ENCODE peak calls at places on chromosome 7, in four cellular contexts. One of them, this sample, is unnamed.
A peak's percentile ranks its signal among the peaks of the same experiment; 100 is the strongest.

GRCh38 chr7:101595246-101595645 is 33.9 kb downstream of the MYL10 start:
- DNase-seq in ovary: no peak
- DNase-seq in uterus: no peak
- DNase-seq in hepatocyte: no peak
- DNase-seq in this sample: no peak

GRCh38 chr7:11329626-11330025 is 356.0 kb downstream of the PHF14 start:
- DNase-seq in ovary: no peak
- DNase-seq in hepatocyte: no peak
- DNase-seq in uterus: no peak
- DNase-seq in this sample: no peak

GRCh38 chr7:158309844-158310763 is 277.5 kb downstream of the PTPRN2 start:
- DNase-seq in ovary: no peak
- DNase-seq in uterus: no peak
- DNase-seq in hepatocyte: no peak
- DNase-seq in this sample: no peak

GRCh38 chr7:65219623-65220022 is 154.0 kb upstream of the ZNF92 start:
- DNase-seq in ovary: no peak
- DNase-seq in uterus: no peak
- DNase-seq in hepatocyte: no peak
- DNase-seq in this sample: no peak

GRCh38 chr7:21507627-21508343 is 35.1 kb upstream of the DNAH11 start:
- DNase-seq in hepatocyte: peak; percentile 40
- DNase-seq in ovary: no peak
- DNase-seq in uterus: no peak
- DNase-seq in this sample: no peak

GRCh38 chr7:66421830-66422229 is 206.9 kb upstream of the KCTD7 start:
- DNase-seq in hepatocyte: no peak
- DNase-seq in uterus: no peak
- DNase-seq in ovary: no peak
- DNase-seq in this sample: no peak

GRCh38 chr7:155002411-155003214 is at the start of gene PAXIP1:
- DNase-seq in ovary: peak; percentile 64
- DNase-seq in hepatocyte: peak; percentile 88
- DNase-seq in uterus: no peak
- DNase-seq in this sample: peak; percentile 65

GRCh38 chr7:73980206-73980605 is 47.8 kb upstream of the ELN start:
- DNase-seq in ovary: no peak
- DNase-seq in uterus: no peak
- DNase-seq in hepatocyte: no peak
- DNase-seq in this sample: peak; percentile 10

GRCh38 chr7:85497999-85498398 is 311.1 kb upstream of the SEMA3D start:
- DNase-seq in ovary: no peak
- DNase-seq in hepatocyte: no peak
- DNase-seq in uterus: no peak
- DNase-seq in this sample: no peak

GRCh38 chr7:1403844-1404404 is 55.3 kb downstream of the MICALL2 start:
- DNase-seq in uterus: no peak
- DNase-seq in ovary: no peak
- DNase-seq in hepatocyte: peak; percentile 58
- DNase-seq in this sample: no peak

GRCh38 chr7:128056901-128057300 is 25.7 kb upstream of the LRRC4 start:
- DNase-seq in hepatocyte: peak; percentile 25
- DNase-seq in ovary: no peak
- DNase-seq in uterus: no peak
- DNase-seq in this sample: no peak

GRCh38 chr7:28748934-28749584 is 209.1 kb downstream of the TRIL start:
- DNase-seq in uterus: no peak
- DNase-seq in ovary: no peak
- DNase-seq in hepatocyte: peak; percentile 12
- DNase-seq in this sample: peak; percentile 69

GRCh38 chr7:84913731-84914130 is 273.1 kb downstream of the SEMA3D start:
- DNase-seq in hepatocyte: no peak
- DNase-seq in uterus: no peak
- DNase-seq in ovary: no peak
- DNase-seq in this sample: no peak

GRCh38 chr7:124413029-124413428 is 352.6 kb downstream of the GPR37 start:
- DNase-seq in uterus: no peak
- DNase-seq in hepatocyte: no peak
- DNase-seq in ovary: no peak
- DNase-seq in this sample: no peak

GRCh38 chr7:72538147-72538546 is 126.0 kb upstream of the CALN1 start:
- DNase-seq in ovary: no peak
- DNase-seq in uterus: no peak
- DNase-seq in hepatocyte: no peak
- DNase-seq in this sample: no peak

GRCh38 chr7:73893342-73894101 is 32.6 kb downstream of the TMEM270 start:
- DNase-seq in ovary: no peak
- DNase-seq in uterus: peak; percentile 75
- DNase-seq in hepatocyte: no peak
- DNase-seq in this sample: peak; percentile 93

GRCh38 chr7:133560900-133561299 is 308.0 kb downstream of the EXOC4 start:
- DNase-seq in uterus: no peak
- DNase-seq in ovary: no peak
- DNase-seq in hepatocyte: no peak
- DNase-seq in this sample: no peak

GRCh38 chr7:27999829-28000228 is 180.8 kb downstream of the JAZF1 start:
- DNase-seq in hepatocyte: no peak
- DNase-seq in ovary: no peak
- DNase-seq in uterus: no peak
- DNase-seq in this sample: no peak

DNA sequence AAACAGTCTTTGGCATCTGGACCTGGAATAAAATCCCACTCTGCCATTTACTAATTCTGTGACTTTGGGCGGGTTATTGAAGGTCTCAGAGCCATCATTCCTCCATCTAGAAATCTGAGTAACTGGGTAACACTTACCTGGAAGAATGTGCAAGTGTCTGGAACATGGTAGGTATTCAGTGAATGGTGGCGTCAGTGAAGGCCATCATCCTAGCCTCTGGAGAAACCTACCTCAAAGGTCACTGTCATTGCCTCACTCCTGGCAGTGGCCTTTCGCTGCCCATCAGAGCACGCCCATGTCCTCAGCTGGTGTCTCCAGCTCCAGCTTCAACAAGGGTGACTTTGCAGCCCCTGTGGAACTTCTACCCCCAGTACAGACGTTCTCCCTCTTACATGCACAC is 4.5 kb downstream of the GAL3ST4 start:
- DNase-seq in uterus: no peak
- DNase-seq in ovary: no peak
- DNase-seq in hepatocyte: no peak
- DNase-seq in this sample: no peak
- H3K27ac ChIP-seq in uterus: no peak overlapping the region
- H3K27ac ChIP-seq in ovary: no peak overlapping the region
- H3K27ac ChIP-seq in hepatocyte: no peak overlapping the region
- H3K27ac ChIP-seq in this sample: no peak overlapping the region

DNA sequence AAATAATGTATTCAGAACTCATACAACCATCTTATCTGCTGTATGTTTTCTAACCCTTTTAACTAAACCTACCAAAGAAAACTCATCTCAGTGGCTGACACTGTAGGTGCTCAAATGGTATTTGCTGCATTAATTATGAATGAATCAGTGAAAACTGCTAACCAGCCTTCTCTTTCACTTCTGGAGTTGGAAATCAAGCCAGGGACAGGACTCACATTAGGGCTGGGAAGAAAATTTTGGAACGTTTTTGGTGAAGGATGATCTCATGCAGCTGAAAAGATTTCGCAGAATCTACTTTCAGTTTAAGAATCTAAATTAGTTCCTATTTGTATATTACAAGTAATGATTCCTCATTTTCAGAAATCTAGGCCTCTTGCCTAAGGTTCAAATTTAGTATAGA is 12.9 kb downstream of the MTPN start:
- DNase-seq in ovary: no peak
- DNase-seq in uterus: no peak
- DNase-seq in hepatocyte: no peak
- DNase-seq in this sample: no peak
- H3K4me1 ChIP-seq in ovary: peaks cover 3% of the 10 kb centered on the region
- H3K4me1 ChIP-seq in uterus: no peaks in the 10 kb centered on the region
- H3K4me1 ChIP-seq in hepatocyte: no peaks in the 10 kb centered on the region
- H3K4me1 ChIP-seq in this sample: peaks cover 29% of the 10 kb centered on the region

GRCh38 chr7:137000621-137001020 is 132.2 kb downstream of the CHRM2 start:
- DNase-seq in hepatocyte: no peak
- DNase-seq in uterus: no peak
- DNase-seq in ovary: no peak
- DNase-seq in this sample: no peak
- H3K27ac ChIP-seq in hepatocyte: no peak overlapping the region
- H3K27ac ChIP-seq in uterus: no peak overlapping the region
- H3K27ac ChIP-seq in ovary: no peak overlapping the region
- H3K27ac ChIP-seq in this sample: no peak overlapping the region

GRCh38 chr7:35019801-35020200 is 17.5 kb downstream of the DPY19L1 start:
- DNase-seq in uterus: no peak
- DNase-seq in hepatocyte: no peak
- DNase-seq in ovary: no peak
- DNase-seq in this sample: no peak

GRCh38 chr7:35022725-35023124 is 14.6 kb downstream of the DPY19L1 start:
- DNase-seq in uterus: no peak
- DNase-seq in hepatocyte: no peak
- DNase-seq in ovary: no peak
- DNase-seq in this sample: no peak

GRCh38 chr7:35024298-35024697 is 13.0 kb downstream of the DPY19L1 start:
- DNase-seq in ovary: no peak
- DNase-seq in uterus: no peak
- DNase-seq in hepatocyte: no peak
- DNase-seq in this sample: no peak

GRCh38 chr7:35019179-35019729 is 18.0 kb downstream of the DPY19L1 start:
- DNase-seq in ovary: no peak
- DNase-seq in hepatocyte: no peak
- DNase-seq in uterus: no peak
- DNase-seq in this sample: no peak

DNA sequence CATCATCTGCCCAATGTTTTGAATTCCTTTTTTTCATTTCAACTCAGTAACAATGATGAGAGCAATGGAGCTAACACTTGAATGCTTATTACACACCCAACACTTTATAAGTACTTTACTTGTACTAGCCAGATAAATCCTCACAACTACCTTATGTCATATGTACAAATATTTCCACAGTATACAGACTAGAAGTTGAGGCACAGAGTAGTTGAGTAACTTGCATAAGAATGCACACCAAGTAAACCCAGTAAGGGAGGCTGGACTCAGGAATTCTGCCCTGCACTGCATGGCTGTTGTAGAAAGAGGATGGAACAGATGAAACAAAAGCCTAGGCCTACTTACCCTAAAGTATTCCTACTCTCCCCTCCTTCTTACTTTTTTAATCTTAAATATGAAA is 15.8 kb downstream of the DPY19L1 start:
- DNase-seq in ovary: no peak
- DNase-seq in hepatocyte: no peak
- DNase-seq in uterus: no peak
- DNase-seq in this sample: no peak
- H3K4me1 ChIP-seq in ovary: peaks cover 2% of the 10 kb centered on the region
- H3K4me1 ChIP-seq in hepatocyte: no peaks in the 10 kb centered on the region
- H3K4me1 ChIP-seq in uterus: no peaks in the 10 kb centered on the region
- H3K4me1 ChIP-seq in this sample: no peaks in the 10 kb centered on the region

GRCh38 chr7:129781128-129781855 is 169.8 kb downstream of the NRF1 start:
- DNase-seq in hepatocyte: no peak
- DNase-seq in uterus: no peak
- DNase-seq in ovary: no peak
- DNase-seq in this sample: no peak

GRCh38 chr7:129781856-129782256 is 170.3 kb downstream of the NRF1 start:
- DNase-seq in hepatocyte: no peak
- DNase-seq in uterus: no peak
- DNase-seq in ovary: no peak
- DNase-seq in this sample: no peak

GRCh38 chr7:129778770-129779601 is 167.5 kb downstream of the NRF1 start:
- DNase-seq in hepatocyte: peak; percentile 50
- DNase-seq in uterus: no peak
- DNase-seq in ovary: no peak
- DNase-seq in this sample: no peak

GRCh38 chr7:129779602-129780256 is 168.2 kb downstream of the NRF1 start:
- DNase-seq in ovary: no peak
- DNase-seq in uterus: no peak
- DNase-seq in hepatocyte: peak; percentile 82
- DNase-seq in this sample: no peak

GRCh38 chr7:129780257-129781127 is 169.0 kb downstream of the NRF1 start:
- DNase-seq in uterus: no peak
- DNase-seq in ovary: no peak
- DNase-seq in hepatocyte: peak; percentile 92
- DNase-seq in this sample: peak; percentile 66
- H3K27ac ChIP-seq in uterus: no peak overlapping the region
- H3K27ac ChIP-seq in ovary: no peak overlapping the region
- H3K27ac ChIP-seq in hepatocyte: peak overlapping the region; percentile 89
- H3K27ac ChIP-seq in this sample: no peak overlapping the region

DNA sequence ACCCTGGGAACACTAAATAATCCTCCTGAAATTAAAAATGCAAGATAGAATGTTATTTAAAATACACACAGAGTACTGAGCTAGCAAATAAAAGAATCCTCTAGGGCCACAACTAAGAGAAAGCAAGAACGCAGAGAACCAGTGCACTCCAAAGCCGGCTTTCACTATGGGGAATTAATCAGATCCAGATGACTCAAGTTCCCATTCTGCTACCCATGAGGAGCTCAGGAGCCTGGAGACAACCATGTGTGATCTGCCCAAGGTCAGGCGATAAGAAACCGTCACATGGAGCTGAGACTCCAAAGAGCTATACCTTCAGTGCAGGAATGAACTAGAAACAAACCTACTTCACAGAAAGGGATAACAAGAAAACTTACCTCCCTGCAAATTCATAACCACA is 19.5 kb upstream of the CYREN start:
- DNase-seq in hepatocyte: no peak
- DNase-seq in uterus: no peak
- DNase-seq in ovary: no peak
- DNase-seq in this sample: no peak
- H3K4me1 ChIP-seq in hepatocyte: no peaks in the 10 kb centered on the region
- H3K4me1 ChIP-seq in uterus: no peaks in the 10 kb centered on the region
- H3K4me1 ChIP-seq in ovary: peaks cover 14% of the 10 kb centered on the region
- H3K4me1 ChIP-seq in this sample: peaks cover 4% of the 10 kb centered on the region

GRCh38 chr7:54880326-54880989 is 121.4 kb upstream of the SEC61G start:
- DNase-seq in ovary: no peak
- DNase-seq in uterus: no peak
- DNase-seq in hepatocyte: no peak
- DNase-seq in this sample: no peak
- H3K27ac ChIP-seq in ovary: no peak overlapping the region
- H3K27ac ChIP-seq in uterus: no peak overlapping the region
- H3K27ac ChIP-seq in hepatocyte: peak overlapping the region; percentile 79
- H3K27ac ChIP-seq in this sample: no peak overlapping the region